ENCODE peak calls at places on chromosome 2, in six cellular contexts. A is spleen, P is sigmoid colon, K is endodermal cell, Y is A673, G is Panc1. C is an unnamed sample. For H3K36me3, the result is how much of the 10 kb centered on the place peaks cover.

GRCh38 chr2:169979025-169979424 is 151.8 kb downstream of the UBR3 start:
- DNase-seq in K (no peak), G (no peak), A (no peak), P (no peak), Y (no peak), C (no peak)

GRCh38 chr2:176545627-176546026 is 276.4 kb downstream of the MTX2 start:
- DNase-seq in A (no peak), P (no peak), G (no peak), K (no peak), Y (no peak), C (no peak)

GRCh38 chr2:84640386-84640785 is 124.1 kb downstream of the DNAH6 start:
- DNase-seq in K (no peak), A (no peak), P (no peak), G (no peak), Y (no peak), C (no peak)

GRCh38 chr2:10819714-10820314 is 7.2 kb upstream of the PDIA6 start:
- DNase-seq in G (no peak), A (no peak), Y (no peak), P (peak), K (no peak), C (no peak)

GRCh38 chr2:167749016-167749415 is 498.4 kb downstream of the STK39 start:
- DNase-seq in P (no peak), K (no peak), A (no peak), G (no peak), Y (no peak), C (no peak)

GRCh38 chr2:10494351-10495066 is 46.4 kb upstream of the ODC1 start:
- DNase-seq in P (no peak), Y (no peak), G (no peak), A (peak), K (no peak), C (no peak)

GRCh38 chr2:199404841-199405240 is 52.9 kb downstream of the SATB2 start:
- DNase-seq in A (no peak), G (no peak), K (no peak), P (no peak), Y (no peak), C (no peak)

GRCh38 chr2:38409136-38409903 is 32.2 kb upstream of the ATL2 start:
- DNase-seq in P (peak), A (no peak), Y (no peak), G (no peak), K (no peak), C (peak)

GRCh38 chr2:9153589-9153988 is 53.0 kb upstream of the ASAP2 start:
- DNase-seq in Y (no peak), K (no peak), P (peak), G (no peak), A (peak), C (no peak)

GRCh38 chr2:168466190-168466737 is 10.2 kb downstream of the CERS6 start:
- DNase-seq in Y (no peak), P (no peak), G (no peak), A (no peak), K (no peak), C (no peak)

GRCh38 chr2:37896319-37896718 is 28.8 kb upstream of the RMDN2 start:
- DNase-seq in A (no peak), Y (peak), P (no peak), K (peak), G (no peak), C (no peak)

GRCh38 chr2:132937629-132938028 is 267.6 kb upstream of the LYPD1 start:
- DNase-seq in K (no peak), P (no peak), A (no peak), G (no peak), Y (peak), C (no peak)

DNA sequence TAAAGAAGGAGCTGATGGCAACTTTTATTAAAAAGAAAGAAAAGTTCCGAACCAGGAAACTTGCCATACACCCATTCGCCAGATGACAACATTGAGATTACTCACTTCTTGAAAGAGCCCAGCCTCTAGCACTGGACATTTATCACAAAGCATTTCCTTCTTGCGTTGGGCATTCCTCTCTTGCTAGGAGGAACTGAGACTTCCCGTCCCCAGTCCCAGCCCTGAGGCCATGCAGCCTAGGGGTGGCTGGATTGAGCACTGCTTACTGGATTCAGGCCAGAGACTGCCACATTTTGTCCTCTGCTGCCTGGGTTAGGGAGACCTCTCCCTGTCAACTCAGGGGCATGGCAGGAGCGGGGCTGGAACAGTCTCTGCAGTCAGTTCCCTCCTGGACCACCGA is 80.1 kb downstream of the SDC1 start:
- DNase-seq in A (peak), K (no peak), G (no peak), Y (no peak), P (no peak), C (no peak)
- TF ChIP-seq CTCF in A (no peak), K (no peak), G (no peak), Y (no peak), P (no peak), C (no peak)

DNA sequence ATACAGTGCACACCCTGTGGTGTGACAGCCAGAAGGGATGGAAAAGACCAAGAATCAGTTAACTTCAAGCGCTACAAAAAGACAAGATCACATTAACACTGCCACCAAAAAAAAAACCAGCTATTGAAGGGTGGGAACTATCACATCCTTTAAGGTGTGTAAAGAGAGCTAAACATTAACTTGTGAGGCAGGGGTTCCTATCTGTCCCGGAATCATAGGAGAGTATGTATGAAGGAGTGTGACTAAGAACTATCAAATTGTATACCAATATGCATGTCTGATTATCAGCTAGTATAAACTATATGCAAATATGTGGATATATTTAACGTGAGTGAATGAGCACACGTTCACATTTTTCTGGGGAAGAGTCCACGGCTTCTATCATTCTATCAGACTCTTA is 88.4 kb upstream of the DNER start:
- DNase-seq in A (no peak), Y (no peak), G (no peak), P (no peak), K (no peak), C (no peak)
- H3K36me3 ChIP-seq in A (under half), Y (half or more), G (half or more), P (under half), K (half or more), C (half or more)

GRCh38 chr2:76467326-76467725 is 756.6 kb upstream of the GCFC2 start:
- DNase-seq in G (no peak), K (no peak), A (no peak), P (no peak), Y (peak), C (no peak)

GRCh38 chr2:76461431-76461830 is 750.7 kb upstream of the GCFC2 start:
- DNase-seq in Y (no peak), G (no peak), A (no peak), P (no peak), K (no peak), C (no peak)

GRCh38 chr2:76469066-76469465 is 758.4 kb upstream of the GCFC2 start:
- DNase-seq in Y (peak), P (no peak), A (no peak), G (no peak), K (no peak), C (no peak)

DNA sequence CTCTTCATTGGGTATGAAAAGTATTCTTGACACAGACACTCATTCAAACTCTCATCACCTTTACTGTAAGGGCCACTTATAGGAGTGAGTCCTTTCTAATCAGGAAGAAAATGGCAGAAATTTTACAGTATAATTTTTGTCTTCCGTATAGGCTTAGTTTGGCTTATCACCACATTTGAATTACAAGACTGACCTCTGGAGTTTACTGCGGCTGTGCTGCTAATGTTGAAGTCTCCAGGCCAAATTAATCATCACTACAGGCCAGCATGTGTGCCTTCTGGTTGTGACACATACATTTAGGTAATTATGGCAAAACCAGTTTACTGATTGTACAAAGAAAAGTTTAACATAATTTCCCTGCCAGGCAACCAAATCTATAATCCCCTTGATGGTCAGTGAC is 753.6 kb upstream of the GCFC2 start:
- DNase-seq in K (no peak), A (no peak), P (no peak), Y (no peak), G (no peak), C (no peak)
- TF ChIP-seq CTCF in K (peak), A (no peak), P (no peak), Y (no peak), G (no peak), C (no peak)

GRCh38 chr2:200415455-200415854 is 94.4 kb downstream of the KCTD18 start:
- DNase-seq in Y (no peak), K (no peak), P (no peak), G (no peak), A (no peak), C (no peak)

GRCh38 chr2:200419325-200419724 is 90.5 kb downstream of the KCTD18 start:
- DNase-seq in G (no peak), K (no peak), P (no peak), A (no peak), Y (no peak), C (no peak)

GRCh38 chr2:200417389-200417788 is 92.5 kb downstream of the KCTD18 start:
- DNase-seq in A (no peak), G (no peak), P (no peak), Y (no peak), K (no peak), C (no peak)

GRCh38 chr2:200418399-200418798 is 91.5 kb downstream of the KCTD18 start:
- DNase-seq in A (no peak), G (no peak), Y (no peak), K (no peak), P (no peak), C (no peak)

GRCh38 chr2:200416878-200417277 is 93.0 kb downstream of the KCTD18 start:
- DNase-seq in K (no peak), P (no peak), A (no peak), Y (no peak), G (no peak), C (no peak)
- H3K36me3 ChIP-seq in K (half or more), P (under half), A (under half), Y (under half), G (half or more), C (under half)